ENCODE peak calls at places on chromosome 2, in ten cellular contexts. B, Y, C, O, D, R, K, E, X and P are unnamed samples.

GRCh38 chr2:192194866-192195547 is at the start of gene TMEFF2:
- DNase-seq in X (peak; percentile 52), C (no peak), E (peak; percentile 51), Y (peak; percentile 26), R (peak; percentile 29), D (peak; percentile 67), K (peak; percentile 28), B (peak; percentile 16), O (peak; percentile 16), P (peak; percentile 21)

GRCh38 chr2:109128466-109129355 is at the start of gene SH3RF3:
- DNase-seq in C (peak; percentile 93), B (peak; percentile 25), D (peak; percentile 65), E (no peak), Y (peak; percentile 27), O (peak; percentile 39), X (peak; percentile 12), K (peak; percentile 77), R (peak; percentile 60), P (no peak)

GRCh38 chr2:96859681-96860064 is 1.9 kb upstream of the ANKRD39 start:
- DNase-seq in Y (no peak), E (no peak), O (no peak), C (no peak), B (no peak), D (peak; percentile 18), R (no peak), K (no peak), X (no peak), P (no peak)

GRCh38 chr2:63406641-63407040 is 181.6 kb downstream of the WDPCP start:
- DNase-seq in O (no peak), K (no peak), R (no peak), E (no peak), C (no peak), X (no peak), Y (no peak), B (no peak), D (no peak), P (no peak)

GRCh38 chr2:241878007-241878970 is 8.8 kb downstream of the RTP5 start:
- DNase-seq in X (peak; percentile 69), R (peak; percentile 70), E (peak; percentile 73), O (peak; percentile 50), K (peak; percentile 70), B (peak; percentile 83), D (peak; percentile 65), C (peak; percentile 83), Y (peak; percentile 73), P (peak; percentile 74)

GRCh38 chr2:219574509-219575311 is 2.6 kb downstream of the INHA start:
- DNase-seq in R (no peak), O (peak; percentile 33), B (no peak), D (peak; percentile 50), K (no peak), E (no peak), Y (no peak), C (no peak), X (no peak), P (no peak)

GRCh38 chr2:80256396-80257167 is 48.0 kb downstream of the LRRTM1 start:
- DNase-seq in K (no peak), X (no peak), Y (no peak), D (no peak), B (no peak), R (no peak), C (peak; percentile 27), O (no peak), E (no peak), P (no peak)

GRCh38 chr2:149087751-149088150 is 49.3 kb downstream of the LYPD6B start:
- DNase-seq in D (no peak), C (peak; percentile 55), E (no peak), B (no peak), Y (no peak), K (no peak), X (no peak), O (no peak), R (no peak), P (no peak)

GRCh38 chr2:173175222-173175621 is 99.6 kb downstream of the MAP3K20 start:
- DNase-seq in K (no peak), O (no peak), R (no peak), D (no peak), C (no peak), X (no peak), B (no peak), E (no peak), Y (no peak), P (no peak)

DNA sequence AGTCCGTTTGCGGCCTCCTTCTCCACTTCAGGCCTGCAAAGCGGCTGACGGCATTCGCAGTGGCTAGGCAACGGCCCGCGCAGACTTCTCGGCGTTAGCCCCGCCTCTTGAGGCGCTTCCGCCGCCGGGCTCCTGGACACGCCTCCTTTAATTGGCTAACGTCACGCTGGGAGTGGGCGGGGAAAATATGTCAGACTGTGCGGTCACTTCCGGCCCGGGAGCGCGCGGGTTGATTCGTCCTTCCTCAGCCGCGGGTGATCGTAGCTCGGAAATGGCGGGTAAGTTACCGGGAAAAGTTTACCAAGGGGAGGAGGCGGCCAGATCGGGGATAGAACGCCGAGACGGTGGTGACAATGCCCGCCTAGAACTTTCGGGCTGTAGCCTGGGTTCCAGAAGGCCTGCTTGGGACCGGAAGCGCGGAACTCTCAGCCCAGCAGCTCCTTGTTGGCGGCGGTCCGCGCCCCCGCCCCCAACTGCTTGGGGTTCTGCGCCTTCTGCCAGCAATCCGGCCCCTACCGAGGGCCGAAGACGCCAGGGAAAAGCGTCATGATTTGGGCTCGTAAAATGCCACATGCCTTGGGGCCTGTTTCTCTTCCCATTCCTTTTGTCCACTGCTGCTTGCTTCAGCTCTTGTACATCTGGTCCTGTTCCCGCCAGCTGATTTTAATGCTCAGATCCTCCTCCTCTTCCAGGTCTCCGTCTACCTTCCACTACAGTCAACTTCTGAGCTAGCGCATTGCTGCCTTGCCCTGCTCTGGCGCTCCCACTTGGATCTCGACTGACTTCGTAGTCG is at the start of gene HAT1:
- DNase-seq in Y (peak; percentile 97), O (peak; percentile 96), X (peak; percentile 97), R (peak; percentile 97), D (peak; percentile 97), K (peak; percentile 98), E (peak; percentile 98), C (peak; percentile 99), B (peak; percentile 99), P (peak; percentile 98)
- TF ChIP-seq POLR2A in Y (peak; percentile 70), O (peak; percentile 78), X (peak; percentile 61), R (peak; percentile 52), D (no peak), K (peak; percentile 32), E (no peak), C (peak; percentile 57), B (peak; percentile 71), P (peak; percentile 26)

DNA sequence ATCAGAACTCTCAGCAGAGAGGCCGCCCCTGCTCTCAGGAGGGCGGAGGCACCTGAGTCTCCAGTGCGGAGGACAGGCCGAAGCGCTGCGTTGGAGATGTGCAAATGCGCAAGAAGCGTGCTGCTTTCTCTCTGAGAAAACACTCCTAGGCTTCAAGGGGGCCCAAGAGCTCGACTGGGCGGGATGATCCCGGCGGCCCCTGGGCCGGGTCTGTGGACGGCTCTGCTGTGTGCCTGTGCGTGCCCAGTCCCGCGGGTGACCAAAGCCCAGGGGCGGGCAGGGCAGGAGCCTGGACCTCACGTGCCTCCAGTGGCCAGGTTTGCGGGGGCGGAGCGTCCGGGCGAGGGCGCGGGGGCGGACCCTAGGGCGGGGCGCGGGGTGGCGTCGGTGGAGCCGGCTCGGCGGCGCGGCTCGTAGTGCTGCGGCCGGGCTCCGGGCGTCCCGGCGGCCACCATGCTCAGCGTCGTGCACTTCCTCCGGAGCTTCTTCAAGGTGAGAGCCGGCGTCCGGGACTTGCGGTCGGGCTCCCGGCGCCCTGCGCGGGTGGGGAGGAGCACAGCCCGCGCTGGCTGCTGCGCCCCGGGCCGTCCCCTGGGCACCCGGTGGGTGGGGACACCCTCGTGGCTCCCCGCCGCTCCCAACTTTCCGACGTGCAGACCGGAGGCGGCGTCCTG is at the start of gene ARHGEF4:
- DNase-seq in O (no peak), X (peak; percentile 42), D (no peak), E (no peak), Y (no peak), B (peak; percentile 62), C (peak; percentile 56), R (peak; percentile 79), K (no peak), P (no peak)
- H3K4me3 ChIP-seq in O (no peak within 1 kb of the TSS), X (peak within 1 kb of the TSS; percentile 36), D (no peak within 1 kb of the TSS), E (peak within 1 kb of the TSS; percentile 52), Y (no peak within 1 kb of the TSS), B (no peak within 1 kb of the TSS), C (no peak within 1 kb of the TSS), R (peak within 1 kb of the TSS; percentile 40), K (no peak within 1 kb of the TSS), P (peak within 1 kb of the TSS; percentile 44)

GRCh38 chr2:174835797-174836255 is 71.6 kb upstream of the CHRNA1 start:
- DNase-seq in C (peak; percentile 33), R (no peak), X (no peak), Y (no peak), D (no peak), K (no peak), E (no peak), B (no peak), O (no peak), P (no peak)
- TF ChIP-seq POLR2A in C (no peak), R (no peak), X (no peak), Y (no peak), D (no peak), K (no peak), E (no peak), B (no peak), O (no peak), P (no peak)

GRCh38 chr2:227163998-227164744 is at the start of the genes COL4A3 and COL4A4:
- DNase-seq in R (peak; percentile 65), Y (peak; percentile 23), K (peak; percentile 92), D (peak; percentile 58), E (no peak), C (no peak), X (peak; percentile 16), O (peak; percentile 76), B (peak; percentile 60), P (no peak)
- H3K4me3 ChIP-seq in R (peak within 1 kb of the TSS; percentile 56), Y (peak within 1 kb of the TSS; percentile 9), K (peak within 1 kb of the TSS; percentile 85), D (peak within 1 kb of the TSS; percentile 85), E (peak within 1 kb of the TSS; percentile 59), C (no peak within 1 kb of the TSS), X (peak within 1 kb of the TSS; percentile 50), O (peak within 1 kb of the TSS; percentile 70), B (peak within 1 kb of the TSS; percentile 26), P (peak within 1 kb of the TSS; percentile 49)